ENCODE peak calls at places on chromosomes 1 and 21, in six cellular contexts. G is stimulated activated CD4-positive, alpha-beta T cell treated with anti-CD3 and anti-CD28 coated beads, Interleukin-12 subunit alpha, Interleukin-12 subunit beta, amount 100 ng/mL, for 24 hours; U is adipocyte; Y is NCI-H510A; K is GM12864; B is heart right ventricle. T is an unnamed sample.

GRCh38 chr1:209576798-209577197 is 6.7 kb upstream of the CAMK1G start:
- DNase-seq in G (peak; percentile 70), U (peak; percentile 90), Y (peak; percentile 11), K (no peak), B (peak; percentile 81), T (peak; percentile 72)

GRCh38 chr1:108050134-108050533 is 85.2 kb upstream of the VAV3 start:
- DNase-seq in G (no peak), U (no peak), Y (no peak), K (no peak), B (peak; percentile 14), T (no peak)

GRCh38 chr1:189847613-189848012 is 630.1 kb downstream of the BRINP3 start:
- DNase-seq in G (no peak), U (no peak), Y (no peak), K (no peak), B (no peak), T (no peak)

GRCh38 chr21:43956667-43957030 is 55.5 kb upstream of the TRAPPC10 start:
- DNase-seq in G (no peak), U (no peak), Y (no peak), K (no peak), B (no peak), T (no peak)

GRCh38 chr1:77926561-77927357 is 38.3 kb downstream of the NEXN start:
- DNase-seq in G (no peak), U (no peak), Y (no peak), K (peak; percentile 41), B (no peak), T (no peak)

GRCh38 chr1:171257207-171258052 is 9.1 kb downstream of the FMO1 start:
- DNase-seq in G (no peak), U (peak; percentile 47), Y (no peak), K (no peak), B (no peak), T (no peak)

GRCh38 chr1:153509729-153510354 is 25.9 kb downstream of the S100A6 start:
- DNase-seq in G (peak; percentile 67), U (peak; percentile 39), Y (no peak), K (no peak), B (peak; percentile 30), T (peak; percentile 68)

GRCh38 chr1:224582041-224582440 is 34.1 kb upstream of the CNIH3 start:
- DNase-seq in G (no peak), U (no peak), Y (no peak), K (no peak), B (no peak), T (no peak)

GRCh38 chr1:243731974-243732373 is 118.1 kb downstream of the AKT3 start:
- DNase-seq in G (no peak), U (no peak), Y (no peak), K (no peak), B (no peak), T (no peak)

GRCh38 chr1:95829581-95829980 is 595.6 kb downstream of the RWDD3 start:
- DNase-seq in G (no peak), U (no peak), Y (no peak), K (no peak), B (no peak), T (no peak)

GRCh38 chr1:20663365-20663764 is 2.2 kb upstream of the DDOST start:
- DNase-seq in G (no peak), U (no peak), Y (no peak), K (no peak), B (no peak), T (no peak)